ENCODE peak calls at places on chromosome 11, in ten cellular contexts. L is breast epithelium, H is cardiac muscle cell, O is mesenchymal stem cell, X is aorta, N is trophoblast cell, B is tibial nerve, F is SK-N-MC, M is SK-N-SH, D is kidney epithelial cell. E is an unnamed sample. For H3K36me3, the result is how much of the 10 kb centered on the place peaks cover.

GRCh38 chr11:130601141-130601540 is 152.7 kb downstream of the ADAMTS15 start:
- DNase-seq in N (no peak), X (no peak), M (no peak), F (no peak), O (peak), D (no peak), L (no peak), B (peak), H (peak), E (no peak)

GRCh38 chr11:75715688-75716087 is 1.9 kb upstream of the MOGAT2 start:
- DNase-seq in H (no peak), M (no peak), X (no peak), L (no peak), F (no peak), D (no peak), B (no peak), N (no peak), O (no peak), E (no peak)

GRCh38 chr11:34941688-34942087 is 25.3 kb downstream of the PDHX start:
- DNase-seq in L (no peak), F (no peak), D (no peak), H (no peak), B (no peak), N (no peak), O (no peak), X (no peak), M (no peak), E (no peak)

GRCh38 chr11:113906038-113906437 is 1.4 kb downstream of the HTR3B start:
- DNase-seq in O (peak), D (no peak), F (no peak), X (no peak), M (no peak), N (no peak), L (no peak), B (no peak), H (peak), E (peak)

GRCh38 chr11:9109858-9110731 is 18.7 kb upstream of the SCUBE2 start:
- DNase-seq in B (no peak), D (no peak), N (no peak), M (no peak), L (no peak), F (no peak), X (no peak), H (no peak), O (peak), E (no peak)

GRCh38 chr11:113528982-113529381 is 53.8 kb upstream of the DRD2 start:
- DNase-seq in N (peak), B (no peak), M (no peak), X (no peak), L (no peak), F (no peak), H (no peak), D (no peak), O (no peak), E (no peak)

GRCh38 chr11:100863080-100863581 is 176.0 kb downstream of the ARHGAP42 start:
- DNase-seq in O (peak), M (no peak), B (no peak), L (no peak), N (no peak), D (peak), F (no peak), H (peak), X (no peak), E (peak)

GRCh38 chr11:64156235-64157011 is 9.5 kb downstream of the MACROD1 start:
- DNase-seq in M (no peak), B (no peak), X (no peak), D (no peak), O (no peak), H (no peak), N (no peak), L (no peak), F (no peak), E (no peak)

GRCh38 chr11:122209619-122210377 is 93.8 kb upstream of the BLID start:
- DNase-seq in X (no peak), L (no peak), B (peak), M (peak), O (peak), D (no peak), H (no peak), N (no peak), F (no peak), E (no peak)

GRCh38 chr11:27386176-27386575 is 23.2 kb upstream of the CCDC34 start:
- DNase-seq in M (no peak), F (no peak), D (no peak), X (no peak), B (no peak), H (no peak), O (no peak), L (no peak), N (no peak), E (no peak)

GRCh38 chr11:26322335-26323067 is 9.4 kb upstream of the ANO3 start:
- DNase-seq in H (no peak), M (no peak), D (no peak), B (no peak), L (no peak), X (no peak), N (no peak), F (no peak), O (no peak), E (no peak)

GRCh38 chr11:66462010-66462409 is 4.7 kb upstream of the PELI3 start:
- DNase-seq in D (no peak), B (no peak), L (no peak), X (no peak), H (no peak), M (no peak), F (no peak), O (no peak), N (no peak), E (no peak)

GRCh38 chr11:23041104-23041503 is 180.8 kb upstream of the CCDC179 start:
- DNase-seq in D (no peak), B (no peak), X (no peak), F (no peak), O (no peak), M (no peak), H (peak), L (no peak), N (no peak), E (no peak)

GRCh38 chr11:112844530-112844929 is 116.7 kb upstream of the NCAM1 start:
- DNase-seq in O (no peak), D (no peak), B (no peak), H (no peak), F (no peak), L (no peak), M (no peak), N (no peak), X (no peak), E (no peak)

GRCh38 chr11:10588904-10589303 is 20.4 kb upstream of the LYVE1 start:
- DNase-seq in O (peak), M (no peak), F (no peak), L (no peak), H (no peak), N (peak), X (no peak), D (no peak), B (no peak), E (no peak)

GRCh38 chr11:42524534-42525227 is 787.1 kb upstream of the API5 start:
- DNase-seq in N (peak), L (no peak), B (no peak), F (peak), X (no peak), H (peak), M (peak), O (peak), D (no peak), E (peak)

GRCh38 chr11:82586581-82586980 is 147.1 kb downstream of the FAM181B start:
- DNase-seq in O (no peak), H (no peak), N (no peak), M (no peak), X (no peak), D (no peak), L (no peak), B (no peak), F (no peak), E (no peak)

GRCh38 chr11:57321996-57322880 is 2.5 kb downstream of the TNKS1BP1 start:
- DNase-seq in B (peak), M (peak), X (peak), D (peak), F (peak), O (peak), N (peak), H (peak), L (peak), E (peak)

GRCh38 chr11:77147668-77148321 is 19.7 kb downstream of the MYO7A start:
- DNase-seq in N (no peak), F (peak), L (no peak), X (no peak), B (no peak), D (no peak), H (peak), M (no peak), O (no peak), E (no peak)

GRCh38 chr11:113778111-113778910 is 1.3 kb upstream of the CLDN25 start:
- DNase-seq in H (peak), M (peak), L (no peak), O (peak), X (no peak), N (peak), D (peak), F (no peak), B (no peak), E (peak)

GRCh38 chr11:73393479-73394415 is 17.5 kb downstream of the RELT start:
- DNase-seq in O (peak), N (peak), H (peak), F (peak), D (peak), M (peak), X (peak), B (peak), L (peak), E (no peak)

GRCh38 chr11:112002491-112003216 is 22.6 kb upstream of the DLAT start:
- DNase-seq in H (peak), O (no peak), N (no peak), X (no peak), F (no peak), D (no peak), B (no peak), M (no peak), L (no peak), E (no peak)

GRCh38 chr11:116861539-116861938 is 24.1 kb upstream of the APOA1 start:
- DNase-seq in N (no peak), O (peak), X (no peak), F (no peak), L (no peak), D (peak), M (no peak), H (no peak), B (no peak), E (no peak)

GRCh38 chr11:26847459-26847858 is 125.6 kb upstream of the SLC5A12 start:
- DNase-seq in X (no peak), D (no peak), M (no peak), B (no peak), F (no peak), H (no peak), N (no peak), L (no peak), O (no peak), E (no peak)

GRCh38 chr11:64295760-64296159 is 4.4 kb upstream of the CATSPERZ start:
- DNase-seq in O (no peak), X (no peak), F (no peak), N (no peak), M (no peak), D (no peak), L (no peak), B (no peak), H (no peak), E (no peak)

GRCh38 chr11:47955356-47955755 is 25.0 kb upstream of the PTPRJ start:
- DNase-seq in L (no peak), D (no peak), O (no peak), M (no peak), F (no peak), H (no peak), B (no peak), X (no peak), N (no peak), E (no peak)

GRCh38 chr11:68751331-68751856 is at the start of gene TESMIN:
- DNase-seq in X (peak), N (peak), F (peak), O (peak), H (peak), L (peak), B (peak), M (peak), D (no peak), E (no peak)

GRCh38 chr11:70544067-70544773 is 145.9 kb downstream of the CTTN start:
- DNase-seq in H (no peak), N (no peak), M (no peak), O (no peak), F (no peak), X (peak), D (no peak), B (no peak), L (no peak), E (no peak)

GRCh38 chr11:128841461-128842072 is 25.5 kb downstream of the KCNJ1 start:
- DNase-seq in O (no peak), F (no peak), X (no peak), H (no peak), B (no peak), L (no peak), M (no peak), N (no peak), D (no peak), E (no peak)

GRCh38 chr11:8288166-8288772 is 24.6 kb upstream of the LMO1 start:
- DNase-seq in D (no peak), X (no peak), F (no peak), H (no peak), B (no peak), M (no peak), O (no peak), L (no peak), N (no peak), E (no peak)

GRCh38 chr11:118870396-118871343 is 13.0 kb upstream of the CXCR5 start:
- DNase-seq in H (peak), B (peak), F (no peak), O (no peak), D (peak), M (peak), X (no peak), N (no peak), L (peak), E (no peak)

GRCh38 chr11:108278954-108279353 is 56.1 kb downstream of the ATM start:
- DNase-seq in O (no peak), L (no peak), X (no peak), H (peak), D (no peak), N (no peak), F (no peak), B (no peak), M (no peak), E (no peak)
- H3K36me3 ChIP-seq in O (half or more), L (under half), X (under half), H (under half), D (under half), N (under half), F (under half), B (under half), M (under half), E (under half)

GRCh38 chr11:12239396-12240298 is 129.3 kb downstream of the MICAL2 start:
- DNase-seq in X (no peak), B (no peak), N (no peak), O (no peak), L (no peak), F (no peak), H (no peak), M (no peak), D (no peak), E (no peak)

GRCh38 chr11:12238420-12238819 is 128.0 kb downstream of the MICAL2 start:
- DNase-seq in B (no peak), H (no peak), L (no peak), F (no peak), D (no peak), N (no peak), O (peak), M (no peak), X (no peak), E (no peak)

GRCh38 chr11:12241401-12241800 is 131.0 kb downstream of the MICAL2 start:
- DNase-seq in F (no peak), L (no peak), N (no peak), B (no peak), M (no peak), O (no peak), D (no peak), X (no peak), H (no peak), E (no peak)

GRCh38 chr11:12242071-12242672 is 131.8 kb downstream of the MICAL2 start:
- DNase-seq in H (no peak), X (no peak), B (no peak), D (no peak), O (no peak), M (no peak), L (no peak), F (no peak), N (no peak), E (no peak)

DNA sequence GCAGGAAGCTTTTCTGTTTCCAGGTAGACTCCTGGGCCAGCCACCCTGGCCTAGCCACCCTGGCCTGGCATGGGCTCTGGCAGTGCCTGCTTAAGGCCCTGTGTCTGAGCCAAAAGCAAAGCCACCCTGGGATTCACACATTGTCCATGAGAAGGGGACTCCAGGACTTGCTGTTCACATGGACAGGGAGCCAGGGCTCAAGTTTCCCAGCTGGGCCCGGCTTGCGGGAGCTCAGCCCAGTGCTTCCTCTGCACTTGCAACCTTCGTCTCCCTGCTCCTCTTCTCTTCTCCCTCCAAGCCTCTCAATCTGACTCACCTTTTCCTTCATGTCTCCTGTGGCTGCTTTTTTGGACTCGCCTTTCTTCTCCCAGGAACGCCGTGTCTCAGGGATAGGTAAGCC is 130.3 kb downstream of the MICAL2 start:
- DNase-seq in B (no peak), L (no peak), O (no peak), D (no peak), N (no peak), F (no peak), M (no peak), H (no peak), X (no peak), E (no peak)
- H3K36me3 ChIP-seq in B (under half), L (under half), O (under half), D (under half), N (under half), F (under half), M (half or more), H (half or more), X (under half), E (under half)

DNA sequence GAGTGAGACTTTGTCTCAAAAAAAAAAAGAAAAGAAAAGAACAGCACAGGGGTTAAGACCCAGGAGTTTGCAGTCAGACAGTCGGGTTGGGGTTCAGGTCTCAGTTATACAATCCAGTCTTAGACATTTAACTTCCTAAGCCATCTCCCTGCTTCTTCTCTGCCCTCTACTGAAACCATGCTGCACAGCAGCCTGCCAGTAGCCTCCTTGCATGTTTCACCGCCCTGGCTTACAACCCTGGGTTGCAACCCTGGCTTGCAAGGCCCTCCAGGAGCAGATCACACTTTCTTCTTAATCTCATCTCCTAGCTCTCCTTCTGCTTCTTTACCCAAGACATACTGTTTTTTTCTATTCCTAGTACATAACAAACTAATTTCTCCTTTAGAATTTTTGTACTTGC is 5.9 kb upstream of the B3GAT3 start:
- DNase-seq in L (no peak), M (no peak), D (no peak), X (no peak), F (no peak), N (no peak), O (no peak), B (no peak), H (no peak), E (no peak)
- H3K36me3 ChIP-seq in L (under half), M (half or more), D (under half), X (under half), F (half or more), N (half or more), O (half or more), B (under half), H (half or more), E (half or more)

DNA sequence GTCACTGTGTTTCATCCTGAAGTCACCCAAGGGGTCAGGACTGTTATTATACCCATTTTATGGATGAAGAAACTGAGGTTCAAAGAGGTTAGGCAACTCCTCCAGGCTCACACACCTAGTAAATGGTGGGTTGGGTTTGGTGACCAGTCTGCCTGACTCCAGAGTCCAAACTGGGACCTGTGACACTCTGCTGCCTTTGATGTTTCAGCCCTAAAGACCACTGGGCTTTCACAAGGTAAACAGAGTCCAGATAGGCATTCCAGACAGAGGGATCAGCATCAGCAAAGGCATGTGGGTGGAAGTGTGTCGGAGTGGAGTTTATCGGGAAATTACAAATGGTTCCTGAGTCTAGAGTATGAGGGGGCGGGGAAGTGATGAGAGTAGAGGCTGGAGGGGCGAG is 38.5 kb downstream of the MICAL2 start:
- DNase-seq in B (no peak), X (no peak), M (no peak), L (no peak), F (no peak), H (no peak), D (no peak), N (no peak), O (no peak), E (no peak)
- H3K36me3 ChIP-seq in B (under half), X (under half), M (under half), L (under half), F (under half), H (under half), D (under half), N (under half), O (under half), E (under half)

DNA sequence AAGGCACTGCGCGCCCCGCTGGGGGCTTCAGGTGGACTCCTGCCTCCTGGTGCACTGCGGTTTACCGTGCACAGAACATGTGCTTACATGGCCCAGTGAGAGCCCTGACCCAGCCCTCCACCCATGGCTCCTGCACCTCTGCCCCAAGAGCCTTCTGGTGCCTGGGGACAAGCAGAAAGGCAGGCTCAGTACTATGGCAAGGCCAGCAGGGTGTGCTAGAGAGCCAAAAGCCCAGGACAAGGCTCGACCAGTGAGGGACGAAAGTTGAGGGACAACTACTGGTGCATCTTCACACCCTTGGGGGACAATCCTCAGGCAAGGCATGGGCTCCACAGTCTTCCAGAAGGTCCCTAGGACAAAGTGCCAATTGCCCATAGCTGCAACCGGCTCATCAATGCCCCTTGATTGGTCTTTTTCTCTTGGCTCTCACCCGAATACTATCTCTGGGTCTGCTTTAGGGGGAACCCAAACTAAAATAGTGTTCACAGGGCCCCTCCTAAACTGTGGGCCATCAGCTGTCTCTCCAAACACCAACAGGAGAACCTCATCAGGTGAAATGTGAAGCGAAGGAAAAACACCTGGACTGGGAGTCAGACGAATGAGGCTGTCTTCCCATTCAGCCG is 13.5 kb downstream of the PGA5 start:
- DNase-seq in L (peak), D (peak), N (peak), X (peak), M (peak), O (peak), B (no peak), H (peak), F (peak), E (no peak)
- H3K36me3 ChIP-seq in L (under half), D (under half), N (under half), X (under half), M (under half), O (under half), B (under half), H (under half), F (under half), E (under half)

E was measured in BJ.